ENCODE peak calls at places on chromosomes 4 and X, in seven cellular contexts. M, U, L, O, T, J and Q are unnamed samples.

GRCh38 chr4:107800686-107801085 is 24.0 kb upstream of the SGMS2 start:
- DNase-seq in O (no peak), T (no peak), L (no peak), U (no peak), J (no peak), M (no peak), Q (no peak)

GRCh38 chrX:153766098-153766817 is 2.2 kb downstream of the PLXNB3 start:
- DNase-seq in T (peak), U (peak), O (no peak), L (peak), M (peak), J (peak), Q (no peak)

GRCh38 chrX:57289089-57289488 is 2.6 kb downstream of the FAAH2 start:
- DNase-seq in L (no peak), O (no peak), T (no peak), J (peak), M (no peak), U (no peak), Q (no peak)

GRCh38 chr4:13169731-13170130 is 314.4 kb downstream of the RAB28 start:
- DNase-seq in J (no peak), L (no peak), U (no peak), T (no peak), O (no peak), M (no peak), Q (no peak)

GRCh38 chr4:5874811-5875465 is 17.9 kb downstream of the CRMP1 start:
- DNase-seq in J (no peak), U (no peak), M (no peak), O (no peak), L (peak), T (no peak), Q (no peak)

GRCh38 chrX:4243759-4244158 is 530.3 kb upstream of the PRKX start:
- DNase-seq in U (no peak), M (no peak), L (no peak), O (no peak), T (no peak), J (no peak), Q (no peak)

GRCh38 chrX:112851806-112852205 is 11.2 kb upstream of the AMOT start:
- DNase-seq in J (peak), M (peak), U (no peak), L (peak), O (no peak), T (no peak), Q (no peak)

GRCh38 chr4:182343435-182343834 is 100.2 kb downstream of the TENM3 start:
- DNase-seq in M (no peak), U (no peak), L (no peak), J (no peak), T (no peak), O (no peak), Q (no peak)

GRCh38 chrX:120774611-120775010 is 101.1 kb downstream of the CT47B1 start:
- DNase-seq in M (no peak), O (no peak), U (no peak), J (no peak), L (peak), T (no peak), Q (no peak)

GRCh38 chrX:120768681-120769080 is 107.0 kb downstream of the CT47B1 start:
- DNase-seq in J (peak), L (peak), O (no peak), U (peak), M (no peak), T (no peak), Q (no peak)

GRCh38 chrX:120768254-120768653 is 107.4 kb downstream of the CT47B1 start:
- DNase-seq in J (no peak), T (no peak), M (no peak), U (no peak), O (no peak), L (no peak), Q (no peak)

GRCh38 chrX:120773801-120774200 is 101.9 kb downstream of the CT47B1 start:
- DNase-seq in M (no peak), J (no peak), O (no peak), T (no peak), U (no peak), L (no peak), Q (no peak)

DNA sequence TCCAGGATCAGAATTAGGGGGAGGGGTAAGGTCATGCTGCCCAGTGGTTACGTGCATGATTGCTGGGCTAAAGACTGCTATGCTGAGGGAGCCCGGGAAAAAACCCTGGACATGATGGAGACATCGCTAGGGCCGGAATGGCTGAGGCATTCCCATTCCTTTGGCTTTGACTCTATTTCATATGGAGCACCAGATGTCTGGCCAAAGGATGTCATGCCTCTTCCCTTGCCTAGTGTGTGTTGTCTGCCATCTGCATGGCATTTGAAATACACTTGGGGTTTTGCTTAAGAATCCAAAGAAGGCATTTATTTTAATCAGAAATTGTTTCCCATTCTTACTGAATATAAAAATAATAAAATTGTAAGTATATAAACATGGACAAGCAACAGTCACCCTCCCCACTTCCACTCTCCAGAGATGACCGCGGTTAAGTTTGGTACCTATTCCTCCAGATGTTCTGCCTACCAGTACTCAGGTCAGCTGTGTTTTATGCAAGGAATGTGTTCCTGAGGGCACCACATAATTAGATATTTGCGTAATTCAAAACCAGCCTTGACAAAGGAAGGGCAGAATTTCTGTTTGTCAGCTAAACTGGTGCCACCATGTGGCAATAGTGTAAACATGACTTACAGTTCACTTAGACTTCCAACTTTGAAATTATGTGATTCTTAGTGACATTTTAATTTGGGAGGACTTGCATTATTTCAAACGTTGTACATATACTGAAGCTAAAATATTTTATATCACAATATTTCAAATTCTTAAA is 105.9 kb downstream of the CT47B1 start:
- DNase-seq in L (peak), J (peak), M (peak), T (no peak), O (no peak), U (peak), Q (no peak)
- TF ChIP-seq CTCF in L (peak), J (peak), M (peak), T (peak), O (no peak), U (peak), Q (peak)

GRCh38 chr4:68176500-68176899 is 46.8 kb upstream of the TMPRSS11F start:
- DNase-seq in T (no peak), L (peak), U (no peak), M (peak), J (peak), O (no peak), Q (no peak)

GRCh38 chr4:68176904-68177303 is 47.2 kb upstream of the TMPRSS11F start:
- DNase-seq in U (no peak), J (no peak), L (no peak), O (no peak), T (no peak), M (no peak), Q (no peak)

GRCh38 chr4:68180858-68181531 is 51.3 kb upstream of the TMPRSS11F start:
- DNase-seq in U (no peak), T (no peak), J (peak), O (no peak), L (peak), M (no peak), Q (no peak)

DNA sequence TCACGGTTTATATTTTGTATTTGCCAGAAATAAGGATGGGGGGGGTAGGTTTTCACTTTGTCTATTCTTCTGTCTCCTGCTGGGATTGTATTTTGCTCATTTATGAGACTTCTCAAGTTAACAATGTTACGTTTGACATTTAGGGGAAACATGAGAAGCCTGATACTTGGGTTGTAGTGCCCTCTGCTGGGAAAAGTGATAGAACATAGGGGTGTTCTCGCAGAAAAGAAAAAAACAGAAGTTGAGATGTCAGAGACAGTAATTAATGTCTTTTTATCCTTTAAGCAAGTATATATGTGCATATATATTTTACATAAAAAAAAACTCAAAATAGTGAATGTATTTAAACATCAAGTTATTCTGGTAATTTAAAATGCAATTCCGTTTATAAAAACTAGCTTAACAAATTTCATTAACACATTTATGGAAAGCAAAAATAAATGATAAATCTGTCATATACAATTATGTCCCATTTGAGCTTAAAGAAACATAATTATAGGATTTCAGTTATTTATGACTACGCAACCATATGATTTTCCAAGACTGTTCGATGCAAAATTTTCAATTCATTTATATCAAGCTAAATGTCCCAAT is 46.0 kb upstream of the TMPRSS11F start:
- DNase-seq in U (peak), O (peak), M (peak), T (no peak), L (peak), J (peak), Q (peak)
- TF ChIP-seq CTCF in U (peak), O (peak), M (peak), T (peak), L (peak), J (peak), Q (peak)

GRCh38 chrX:100407784-100408642 is 2.1 kb downstream of the PCDH19 start:
- DNase-seq in T (no peak), U (no peak), M (no peak), L (no peak), O (no peak), J (no peak), Q (no peak)
- TF ChIP-seq CTCF in T (no peak), U (no peak), M (no peak), L (no peak), O (no peak), J (no peak), Q (no peak)

GRCh38 chr4:76435689-76436176 is 704 bp downstream of the SHROOM3 start:
- DNase-seq in J (no peak), L (no peak), U (no peak), T (no peak), M (no peak), O (no peak), Q (no peak)
- TF ChIP-seq CTCF in J (no peak), L (no peak), U (peak), T (no peak), M (peak), O (no peak), Q (no peak)

GRCh38 chr4:176191974-176192373 is 3.4 kb downstream of the SPATA4 start:
- DNase-seq in J (peak), U (peak), T (no peak), L (no peak), M (no peak), O (no peak), Q (no peak)
- TF ChIP-seq CTCF in J (no peak), U (peak), T (no peak), L (no peak), M (no peak), O (no peak), Q (no peak)

GRCh38 chrX:18390941-18391538 is 34.4 kb upstream of the CDKL5 start:
- DNase-seq in L (peak), U (peak), T (peak), M (peak), O (peak), J (peak), Q (peak)
- TF ChIP-seq CTCF in L (peak), U (peak), T (peak), M (peak), O (peak), J (peak), Q (peak)

GRCh38 chrX:18377802-18378201 is 23.3 kb upstream of the SCML2 start:
- DNase-seq in O (no peak), T (no peak), L (peak), M (peak), J (peak), U (peak), Q (peak)
- TF ChIP-seq CTCF in O (peak), T (peak), L (peak), M (peak), J (peak), U (peak), Q (peak)

GRCh38 chr4:146534178-146534577 is 12.4 kb upstream of the SLC10A7 start:
- DNase-seq in O (no peak), U (no peak), T (no peak), M (no peak), L (no peak), J (no peak), Q (no peak)
- TF ChIP-seq CTCF in O (no peak), U (no peak), T (no peak), M (no peak), L (no peak), J (no peak), Q (no peak)

GRCh38 chrX:149513713-149514427 is 8.8 kb upstream of the IDS start:
- DNase-seq in J (no peak), L (peak), M (no peak), T (no peak), U (no peak), O (no peak), Q (no peak)

GRCh38 chrX:149510386-149510785 is 5.3 kb upstream of the IDS start:
- DNase-seq in L (peak), O (no peak), J (no peak), U (no peak), T (no peak), M (no peak), Q (no peak)

GRCh38 chrX:149515954-149516602 is 11.0 kb upstream of the IDS start:
- DNase-seq in M (no peak), T (no peak), L (no peak), U (no peak), J (no peak), O (no peak), Q (no peak)

GRCh38 chrX:149511081-149511480 is 6.0 kb upstream of the IDS start:
- DNase-seq in U (no peak), T (no peak), J (no peak), O (no peak), M (peak), L (no peak), Q (no peak)

DNA sequence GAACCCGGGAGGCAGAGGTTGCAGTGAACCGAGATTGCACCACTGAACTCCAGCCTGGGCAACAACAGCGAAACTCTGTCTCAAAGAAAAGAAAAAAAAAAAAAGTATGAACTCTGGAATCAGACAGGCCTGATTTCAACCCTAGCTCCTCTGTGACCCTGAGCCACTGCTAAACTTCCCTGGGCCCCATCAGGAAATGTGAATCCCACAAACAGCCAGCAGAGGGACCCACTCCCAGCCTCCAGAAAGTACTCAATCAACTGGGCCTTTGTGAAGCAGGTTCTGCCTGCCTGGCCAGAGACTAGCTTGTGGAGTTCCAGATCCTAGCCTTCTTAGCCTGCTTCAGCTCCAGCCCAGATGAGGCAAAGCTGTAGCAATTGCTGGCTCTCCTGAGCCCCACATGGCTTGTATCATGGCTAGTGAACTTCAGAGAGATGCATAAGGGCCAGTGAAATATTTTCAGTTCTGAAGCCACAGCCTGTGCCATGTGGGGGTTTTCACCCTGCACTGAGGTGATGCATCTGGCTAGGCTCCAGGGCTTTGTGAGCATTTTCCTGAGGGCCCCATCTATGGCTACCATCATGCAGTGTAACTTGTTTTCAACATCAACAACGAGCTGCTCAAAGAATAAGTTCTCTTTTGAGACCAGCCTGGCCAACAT is 7.2 kb upstream of the IDS start:
- DNase-seq in O (peak), L (peak), T (peak), J (peak), M (peak), U (peak), Q (peak)
- TF ChIP-seq CTCF in O (peak), L (peak), T (peak), J (peak), M (peak), U (peak), Q (peak)

GRCh38 chr4:7655267-7655548 is 220.5 kb upstream of the PSAPL1 start:
- DNase-seq in T (no peak), O (no peak), M (no peak), U (no peak), J (no peak), L (no peak), Q (no peak)

GRCh38 chr4:7653510-7654414 is 219.0 kb upstream of the PSAPL1 start:
- DNase-seq in L (no peak), T (no peak), U (no peak), M (no peak), J (no peak), O (no peak), Q (no peak)

GRCh38 chr4:7656244-7656800 is 221.6 kb upstream of the PSAPL1 start:
- DNase-seq in L (no peak), T (no peak), O (no peak), M (no peak), U (no peak), J (no peak), Q (no peak)

GRCh38 chr4:7654550-7655266 is 220.0 kb upstream of the PSAPL1 start:
- DNase-seq in T (no peak), O (no peak), M (no peak), L (no peak), J (no peak), U (no peak), Q (no peak)

GRCh38 chr4:7655549-7656243 is 221.0 kb upstream of the PSAPL1 start:
- DNase-seq in J (no peak), L (no peak), T (no peak), U (no peak), M (peak), O (no peak), Q (no peak)
- TF ChIP-seq CTCF in J (no peak), L (no peak), T (no peak), U (no peak), M (no peak), O (no peak), Q (no peak)